ENCODE peak calls at places on chromosomes 2 and 18, in four cellular contexts. D is GM12865, K is A549, X is heart left ventricle. W is an unnamed sample.

GRCh38 chr18:74290831-74291770 is 662 bp downstream of the CYB5A start:
- DNase-seq in X (no peak), D (peak), K (no peak), W (peak)

GRCh38 chr2:190867182-190867581 is 13.4 kb upstream of the GLS start:
- DNase-seq in K (no peak), D (no peak), X (no peak), W (no peak)

GRCh38 chr18:59881728-59882685 is 17.8 kb upstream of the PMAIP1 start:
- DNase-seq in D (peak), X (no peak), K (peak), W (no peak)

GRCh38 chr2:11835403-11835802 is 89.0 kb downstream of the LPIN1 start:
- DNase-seq in X (no peak), K (no peak), D (no peak), W (no peak)

GRCh38 chr2:191171708-191172355 is 21.0 kb upstream of the STAT4 start:
- DNase-seq in X (no peak), D (no peak), K (peak), W (no peak)

GRCh38 chr2:234880551-234881211 is 71.1 kb upstream of the SH3BP4 start:
- DNase-seq in K (peak), X (no peak), D (no peak), W (no peak)

GRCh38 chr2:17445744-17446143 is 72.5 kb downstream of the RAD51AP2 start:
- DNase-seq in K (no peak), X (no peak), D (no peak), W (no peak)

GRCh38 chr18:50009772-50010171 is 185.2 kb downstream of the MYO5B start:
- DNase-seq in X (no peak), D (peak), K (peak), W (peak)

GRCh38 chr18:74682998-74683311 is 85.3 kb downstream of the ZNF407 start:
- DNase-seq in X (no peak), K (no peak), D (no peak), W (no peak)

GRCh38 chr2:209470-209869 is 54.4 kb downstream of the SH3YL1 start:
- DNase-seq in K (no peak), D (no peak), X (no peak), W (no peak)

GRCh38 chr2:146003337-146003736 is 1483.4 kb upstream of the ZEB2 start:
- DNase-seq in K (no peak), X (no peak), D (no peak), W (no peak)

GRCh38 chr2:173571887-173572680 is 217.4 kb downstream of the CDCA7 start:
- DNase-seq in K (no peak), X (no peak), D (no peak), W (no peak)

GRCh38 chr2:173571021-173571821 is 216.5 kb downstream of the CDCA7 start:
- DNase-seq in D (peak), X (no peak), K (peak), W (peak)

GRCh38 chr2:173572848-173573247 is 218.2 kb downstream of the CDCA7 start:
- DNase-seq in X (no peak), K (no peak), D (peak), W (no peak)

DNA sequence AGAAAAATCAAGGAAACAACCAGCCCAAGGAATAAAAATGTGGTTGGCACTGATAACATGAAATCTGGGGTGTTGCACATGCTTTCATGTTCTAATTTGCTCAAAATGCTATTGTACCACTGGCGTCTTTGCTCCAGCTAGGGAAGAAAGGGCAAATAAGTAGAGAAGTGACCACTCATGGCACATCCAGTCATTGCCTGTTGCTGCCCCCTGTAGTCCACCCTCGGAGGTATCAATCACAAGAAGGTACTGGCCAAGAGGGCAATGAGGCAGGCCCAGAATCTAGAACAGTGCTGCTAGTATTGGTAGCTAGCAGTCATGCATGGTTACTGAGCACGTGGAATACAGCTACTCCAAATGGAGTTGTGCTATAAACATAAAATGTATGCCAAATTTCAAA is 213.4 kb downstream of the CDCA7 start:
- DNase-seq in X (no peak), K (peak), D (peak), W (no peak)
- TF ChIP-seq CTCF in X (no peak), K (peak), D (peak), W (no peak)

DNA sequence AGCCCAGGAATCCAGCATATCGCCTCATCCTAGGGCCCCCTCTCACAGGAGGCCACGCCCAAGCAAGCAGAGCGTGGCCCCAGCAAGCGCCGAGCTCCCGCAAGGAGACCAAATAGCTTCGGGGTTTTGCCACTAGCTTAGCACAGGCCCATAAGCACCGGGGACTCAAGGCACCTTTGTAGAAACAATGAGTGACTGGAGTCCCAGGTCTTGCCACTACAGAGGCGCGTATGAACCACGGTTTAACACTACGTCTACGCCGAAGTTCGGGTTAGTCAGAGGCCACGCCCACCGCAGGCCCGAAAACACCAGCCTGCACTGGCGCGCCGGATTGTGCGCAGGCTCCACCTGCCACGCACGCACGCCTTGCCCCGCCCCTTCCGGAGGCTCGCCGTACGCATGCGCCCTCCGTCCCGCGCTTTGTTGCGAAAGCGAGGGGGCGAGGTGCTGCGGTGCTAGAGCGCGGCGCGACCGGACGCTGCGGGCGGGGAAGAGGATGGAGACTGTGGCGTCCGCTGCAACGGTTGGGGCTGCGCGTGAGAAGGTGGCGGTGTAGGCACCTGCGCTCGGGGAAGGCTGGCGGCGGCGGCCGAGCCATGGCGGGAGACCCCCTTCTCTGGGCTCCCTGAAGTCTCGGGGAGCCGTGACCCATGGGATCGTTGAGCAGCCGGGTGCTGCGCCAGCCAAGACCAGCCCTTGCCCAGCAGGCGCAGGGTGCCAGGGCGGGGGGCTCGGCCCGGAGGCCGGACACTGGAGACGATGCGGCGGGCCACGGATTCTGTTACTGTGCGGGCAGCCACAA is at the start of gene GMCL1:
- DNase-seq in X (peak), D (peak), K (peak), W (peak)
- TF ChIP-seq CTCF in X (no peak), D (no peak), K (no peak), W (no peak)

DNA sequence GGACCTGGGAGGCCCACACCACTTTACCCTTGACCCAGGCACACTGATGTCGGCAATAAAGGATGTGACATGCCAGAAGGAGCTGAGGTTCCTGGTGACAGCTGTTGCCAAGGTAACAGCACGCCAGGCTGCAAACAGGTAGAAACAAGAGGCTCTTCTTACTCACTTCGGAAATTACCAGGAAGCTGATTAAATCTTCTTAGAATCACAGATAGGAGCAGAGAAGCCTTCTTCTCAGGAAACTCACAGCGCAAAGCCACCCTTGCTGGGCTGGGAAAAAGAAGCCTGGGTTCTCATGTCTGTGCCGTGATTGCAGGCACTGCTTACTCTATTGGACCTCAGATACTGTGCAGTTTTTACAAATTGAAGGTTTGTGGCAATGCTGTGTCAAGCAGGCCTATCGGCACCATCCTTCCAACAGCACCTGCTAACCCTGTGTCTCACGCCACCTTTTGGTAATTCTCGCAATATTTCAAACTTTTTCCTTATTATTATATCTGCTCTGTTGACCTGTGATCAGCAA is 61.0 kb upstream of the TAF1B start:
- DNase-seq in X (no peak), K (peak), D (peak), W (no peak)
- TF ChIP-seq CTCF in X (no peak), K (peak), D (no peak), W (no peak)

DNA sequence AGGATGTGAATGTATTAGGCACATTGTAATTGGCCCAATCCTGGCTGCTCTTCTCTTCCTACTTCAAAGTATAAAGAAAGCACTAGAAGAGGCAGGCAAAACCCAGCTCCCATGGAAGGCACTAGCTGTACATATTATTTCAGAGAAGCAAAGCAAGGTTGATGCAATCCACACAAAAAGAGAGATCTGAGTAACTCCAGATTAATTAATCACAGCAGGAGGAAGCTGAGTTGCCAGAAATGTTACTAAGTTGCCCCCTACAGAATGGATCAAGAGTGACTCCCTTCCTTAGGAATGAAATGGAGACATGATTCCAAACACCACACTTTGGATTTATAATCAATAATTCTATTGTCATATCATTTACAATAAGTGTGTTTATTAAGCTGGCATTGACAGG is 392.9 kb upstream of the LYPD1 start:
- DNase-seq in D (no peak), X (no peak), K (no peak), W (no peak)
- TF ChIP-seq CTCF in D (no peak), X (no peak), K (no peak), W (no peak)

GRCh38 chr2:197055045-197055444 is 128.5 kb upstream of the PGAP1 start:
- DNase-seq in K (no peak), D (no peak), X (no peak), W (no peak)

GRCh38 chr2:197059498-197059897 is 133.0 kb upstream of the PGAP1 start:
- DNase-seq in K (no peak), D (no peak), X (no peak), W (no peak)

GRCh38 chr2:197054437-197054836 is 127.9 kb upstream of the PGAP1 start:
- DNase-seq in X (no peak), K (no peak), D (no peak), W (no peak)

GRCh38 chr2:197058777-197059176 is 132.3 kb upstream of the PGAP1 start:
- DNase-seq in D (no peak), K (no peak), X (no peak), W (no peak)

GRCh38 chr2:197057946-197058345 is 131.4 kb upstream of the PGAP1 start:
- DNase-seq in X (no peak), D (no peak), K (no peak), W (no peak)
- TF ChIP-seq CTCF in X (no peak), D (no peak), K (no peak), W (no peak)

GRCh38 chr18:55577812-55578539 is 10.0 kb downstream of the TCF4 start:
- DNase-seq in X (no peak), D (peak), K (peak), W (no peak)
- TF ChIP-seq CTCF in X (no peak), D (peak), K (peak), W (no peak)

DNA sequence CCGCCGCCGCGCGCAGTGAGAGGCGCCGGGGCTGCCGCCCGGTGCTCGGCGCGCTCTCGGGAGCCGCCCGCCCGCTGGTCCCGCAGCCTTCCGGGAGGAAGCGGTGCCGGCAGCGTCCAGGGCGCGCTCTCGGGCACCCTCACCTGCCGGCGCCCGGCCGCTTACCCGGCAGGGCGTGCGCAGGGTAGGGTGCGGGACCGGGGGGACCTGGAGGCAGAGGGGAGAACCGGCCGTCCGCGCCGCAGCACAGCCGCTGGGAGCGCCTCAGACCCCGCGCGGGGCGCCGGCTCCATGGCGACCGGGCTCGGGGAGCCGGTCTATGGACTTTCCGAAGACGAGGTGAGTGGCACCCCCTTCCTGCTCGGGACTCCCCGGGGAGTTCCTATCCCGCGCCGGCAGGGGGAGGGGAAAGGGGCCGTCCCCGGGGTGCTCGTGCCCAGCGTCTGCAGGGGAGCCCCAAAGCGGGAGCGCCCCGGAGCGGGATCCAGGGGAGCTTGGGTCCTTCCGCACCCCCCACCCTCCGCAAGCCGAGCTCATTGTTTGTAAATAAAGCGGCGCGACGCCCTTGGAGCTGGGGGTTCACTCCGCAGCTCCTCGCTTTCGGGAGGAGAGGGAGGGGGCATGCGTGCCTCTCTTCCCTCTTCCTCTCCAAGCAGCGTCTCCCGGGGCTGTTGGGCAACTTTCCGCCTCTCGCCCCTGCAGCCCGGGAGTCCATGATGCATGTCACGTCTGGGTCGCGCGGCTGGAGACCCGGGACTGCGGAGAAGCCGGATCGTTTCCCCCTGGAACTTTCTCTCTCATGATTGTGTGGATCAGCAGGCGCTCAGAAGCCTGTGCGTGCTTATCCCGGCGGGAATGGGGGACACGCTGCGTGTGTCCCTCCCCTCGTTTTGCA is 591 bp downstream of the NEDD4L start:
- DNase-seq in X (peak), D (peak), K (peak), W (peak)
- TF ChIP-seq CTCF in X (no peak), D (no peak), K (no peak), W (no peak)

GRCh38 chr2:219308142-219309093 is 783 bp downstream of the PTPRN start:
- DNase-seq in D (peak), X (no peak), K (peak), W (peak)
- TF ChIP-seq CTCF in D (no peak), X (no peak), K (no peak), W (no peak)

GRCh38 chr18:12074734-12075133 is 18.9 kb upstream of the ANKRD62 start:
- DNase-seq in D (no peak), X (no peak), K (no peak), W (no peak)
- TF ChIP-seq CTCF in D (no peak), X (no peak), K (no peak), W (no peak)

GRCh38 chr2:64960819-64961218 is 28.4 kb upstream of the SLC1A4 start:
- DNase-seq in X (no peak), D (no peak), K (no peak), W (no peak)

GRCh38 chr2:64966017-64966416 is 23.2 kb upstream of the SLC1A4 start:
- DNase-seq in X (no peak), K (no peak), D (no peak), W (no peak)

GRCh38 chr2:64958556-64958955 is 30.6 kb upstream of the SLC1A4 start:
- DNase-seq in K (no peak), D (no peak), X (no peak), W (no peak)

GRCh38 chr2:64966839-64967238 is 22.4 kb upstream of the SLC1A4 start:
- DNase-seq in X (no peak), D (no peak), K (no peak), W (no peak)

DNA sequence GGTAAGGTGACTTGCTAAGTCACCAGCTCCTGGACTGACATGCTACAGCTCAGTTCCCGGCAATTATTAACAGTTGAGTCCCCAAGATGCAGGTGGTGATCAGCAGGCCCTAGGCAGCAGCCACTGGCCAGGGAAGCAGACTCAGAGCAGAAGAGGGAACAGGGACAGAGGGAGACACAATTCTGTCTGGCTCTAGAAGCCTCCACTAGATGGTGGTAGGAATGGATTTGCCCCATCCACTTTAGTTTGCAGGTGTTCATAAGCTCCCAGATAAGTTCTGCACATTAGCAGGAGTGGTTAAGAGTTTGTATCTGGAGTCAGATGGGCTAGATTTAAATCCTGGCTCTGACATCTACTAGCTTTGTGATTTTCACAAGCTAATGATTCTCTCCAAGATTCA is 25.5 kb upstream of the SLC1A4 start:
- DNase-seq in X (no peak), D (no peak), K (no peak), W (no peak)
- TF ChIP-seq CTCF in X (no peak), D (no peak), K (no peak), W (no peak)

W was measured in GM10248.